ENCODE peak calls at places on chromosome 3, in seven cellular contexts. M is ovary; E is RKO; J is left cardiac atrium; D is naive thymus-derived CD4-positive, alpha-beta T cell; V is renal cortical epithelial cell; P is activated T-cell treated with anti-CD3 and anti-CD28 coated beads, Interleukin-2, amount 50 U/mL, for 72 hours. Z is an unnamed sample.

GRCh38 chr3:14657579-14657978 is 6.0 kb downstream of the CCDC174 start:
- DNase-seq in J (no peak), E (no peak), V (no peak), P (no peak), D (no peak), M (no peak), Z (no peak)

GRCh38 chr3:51942603-51943450 is 664 bp downstream of the PARP3 start:
- DNase-seq in E (peak), V (peak), M (peak), J (peak), P (peak), D (peak), Z (peak)

GRCh38 chr3:29064085-29064484 is 216.8 kb upstream of the RBMS3 start:
- DNase-seq in E (no peak), P (no peak), V (peak), D (no peak), M (no peak), J (no peak), Z (no peak)

GRCh38 chr3:157294444-157294843 is 134.5 kb upstream of the CCNL1 start:
- DNase-seq in E (no peak), P (no peak), V (no peak), D (no peak), M (no peak), J (no peak), Z (no peak)

GRCh38 chr3:24052446-24052845 is 107.4 kb downstream of the NR1D2 start:
- DNase-seq in M (no peak), V (no peak), P (no peak), D (no peak), E (no peak), J (no peak), Z (no peak)

GRCh38 chr3:144237351-144237750 is 265.7 kb downstream of the DIPK2A start:
- DNase-seq in P (no peak), E (no peak), D (no peak), J (no peak), V (no peak), M (no peak), Z (no peak)

GRCh38 chr3:192130534-192131132 is 596.7 kb downstream of the FGF12 start:
- DNase-seq in V (peak), E (peak), M (no peak), J (peak), D (no peak), P (peak), Z (peak)

GRCh38 chr3:193872265-193872753 is 263.6 kb upstream of the HES1 start:
- DNase-seq in V (peak), D (no peak), J (no peak), P (peak), M (no peak), E (peak), Z (peak)

GRCh38 chr3:144358191-144358590 is 386.6 kb downstream of the DIPK2A start:
- DNase-seq in V (peak), D (no peak), P (no peak), M (no peak), J (no peak), E (no peak), Z (no peak)

GRCh38 chr3:34376691-34377090 is 578.3 kb downstream of the PDCD6IP start:
- DNase-seq in M (no peak), D (no peak), J (no peak), V (peak), P (no peak), E (no peak), Z (no peak)

GRCh38 chr3:174199696-174200095 is 659.4 kb upstream of the NAALADL2 start:
- DNase-seq in E (no peak), J (no peak), D (no peak), M (no peak), P (no peak), V (no peak), Z (no peak)

GRCh38 chr3:71208273-71209095 is 375.0 kb downstream of the FOXP1 start:
- DNase-seq in J (no peak), E (no peak), P (no peak), M (no peak), D (no peak), V (peak), Z (peak)

GRCh38 chr3:147348976-147349375 is 57.4 kb downstream of the ZIC4 start:
- DNase-seq in V (no peak), P (no peak), D (no peak), E (no peak), J (no peak), M (no peak), Z (no peak)

GRCh38 chr3:47377186-47377585 is 3.6 kb upstream of the PTPN23 start:
- DNase-seq in J (no peak), P (no peak), E (no peak), M (no peak), D (no peak), V (no peak), Z (no peak)

GRCh38 chr3:127177226-127177625 is 15.7 kb upstream of the PRR23E start:
- DNase-seq in V (peak), J (no peak), D (no peak), M (no peak), P (no peak), E (peak), Z (peak)

GRCh38 chr3:33047842-33048834 is 48.8 kb downstream of the GLB1 start:
- DNase-seq in P (peak), V (no peak), E (no peak), M (no peak), D (peak), J (no peak), Z (peak)

GRCh38 chr3:29324180-29324651 is 43.3 kb downstream of the RBMS3 start:
- DNase-seq in E (no peak), J (peak), P (no peak), M (peak), V (peak), D (no peak), Z (peak)

GRCh38 chr3:71466483-71466882 is 117.0 kb downstream of the FOXP1 start:
- DNase-seq in P (no peak), D (no peak), J (peak), M (no peak), E (no peak), V (no peak), Z (peak)

GRCh38 chr3:23950303-23950702 is 5.2 kb downstream of the NR1D2 start:
- DNase-seq in D (no peak), J (no peak), M (no peak), V (peak), P (no peak), E (no peak), Z (no peak)

Z was measured in bronchial epithelial cell.